ENCODE peak calls at places on chromosomes 1 and 21, in four cellular contexts. L, U, H and Z are unnamed samples.

GRCh38 chr1:92797297-92797696 is 12.4 kb upstream of the EVI5 start:
- DNase-seq in L (no peak), H (no peak), U (no peak), Z (no peak)

GRCh38 chr21:41316641-41317392 is at the start of gene FAM3B:
- DNase-seq in U (no peak), L (no peak), H (peak; percentile 63), Z (peak; percentile 34)

GRCh38 chr1:176205322-176205914 is 1.7 kb downstream of the COP1 start:
- DNase-seq in H (no peak), U (no peak), L (no peak), Z (no peak)

GRCh38 chr1:233005703-233006102 is 55.3 kb downstream of the NTPCR start:
- DNase-seq in U (no peak), L (no peak), H (no peak), Z (no peak)

GRCh38 chr1:99643021-99643779 is 2.7 kb upstream of the PALMD start:
- DNase-seq in U (no peak), H (no peak), L (no peak), Z (no peak)

GRCh38 chr1:111795401-111795800 is 39.7 kb downstream of the DDX20 start:
- DNase-seq in L (no peak), U (no peak), H (no peak), Z (no peak)

GRCh38 chr1:79497193-79497773 is 490.8 kb upstream of the ADGRL4 start:
- DNase-seq in H (no peak), U (peak; percentile 8), L (no peak), Z (no peak)

GRCh38 chr1:14259191-14259757 is 339.2 kb upstream of the KAZN start:
- DNase-seq in U (no peak), L (no peak), H (peak; percentile 26), Z (peak; percentile 59)

GRCh38 chr1:23979387-23980005 is 631 bp downstream of the SRSF10 start:
- DNase-seq in U (no peak), H (no peak), L (no peak), Z (no peak)

GRCh38 chr1:237879195-237879594 is 11.5 kb downstream of the ZP4 start:
- DNase-seq in L (no peak), H (no peak), U (peak; percentile 24), Z (no peak)

GRCh38 chr1:36771222-36771621 is 263.1 kb downstream of the GRIK3 start:
- DNase-seq in L (no peak), H (no peak), U (no peak), Z (no peak)

GRCh38 chr21:33931799-33932390 is 16.3 kb upstream of the ATP5PO start:
- DNase-seq in H (no peak), U (no peak), L (no peak), Z (no peak)

GRCh38 chr1:62487956-62488355 is 51.1 kb downstream of the USP1 start:
- DNase-seq in U (no peak), L (no peak), H (no peak), Z (no peak)

GRCh38 chr1:206634365-206635079 is 814 bp upstream of the DYRK3 start:
- DNase-seq in H (peak; percentile 95), U (peak; percentile 72), L (peak; percentile 72), Z (peak; percentile 93)

GRCh38 chr1:219264557-219264956 is 90.9 kb downstream of the LYPLAL1 start:
- DNase-seq in H (no peak), U (no peak), L (no peak), Z (no peak)

GRCh38 chr1:187655163-187655562 is 826.4 kb downstream of the PLA2G4A start:
- DNase-seq in H (no peak), U (no peak), L (no peak), Z (no peak)

GRCh38 chr1:222555992-222556615 is 8.2 kb upstream of the HHIPL2 start:
- DNase-seq in L (no peak), U (no peak), H (no peak), Z (no peak)

GRCh38 chr1:222618001-222618879 is at the start of gene MIA3:
- DNase-seq in U (peak; percentile 74), H (peak; percentile 79), L (peak; percentile 37), Z (peak; percentile 78)

GRCh38 chr1:198186916-198187580 is 30.2 kb downstream of the NEK7 start:
- DNase-seq in U (no peak), L (no peak), H (no peak), Z (no peak)

GRCh38 chr1:112264553-112264952 is 131.5 kb upstream of the CTTNBP2NL start:
- DNase-seq in H (no peak), L (no peak), U (no peak), Z (no peak)

GRCh38 chr21:33496345-33496744 is 4.8 kb upstream of the DNAJC28 start:
- DNase-seq in H (no peak), L (no peak), U (no peak), Z (no peak)

GRCh38 chr1:13535227-13535626 is 21.4 kb upstream of the LRRC38 start:
- DNase-seq in U (no peak), L (no peak), H (no peak), Z (no peak)

GRCh38 chr1:212465311-212465710 is 32.6 kb downstream of the NENF start:
- DNase-seq in H (no peak), L (no peak), U (no peak), Z (no peak)

GRCh38 chr1:164841723-164842465 is 282.9 kb downstream of the PBX1 start:
- DNase-seq in L (no peak), U (no peak), H (no peak), Z (no peak)

GRCh38 chr1:162629651-162630050 is 2.6 kb upstream of the DDR2 start:
- DNase-seq in U (no peak), H (no peak), L (no peak), Z (no peak)

GRCh38 chr1:87224209-87224608 is 104.5 kb upstream of the LMO4 start:
- DNase-seq in U (peak; percentile 3), L (no peak), H (no peak), Z (no peak)

GRCh38 chr21:42102946-42103345 is 31.8 kb downstream of the UMODL1 start:
- DNase-seq in U (no peak), H (no peak), L (no peak), Z (no peak)

GRCh38 chr21:39189857-39190604 is 6.8 kb upstream of the PSMG1 start:
- DNase-seq in L (no peak), H (no peak), U (no peak), Z (no peak)

GRCh38 chr1:183025782-183026774 is 2.9 kb downstream of the LAMC1 start:
- DNase-seq in L (no peak), U (no peak), H (no peak), Z (no peak)

GRCh38 chr1:22709891-22710687 is 550 bp upstream of the EPHB2 start:
- DNase-seq in U (peak; percentile 36), H (peak; percentile 61), L (no peak), Z (no peak)

GRCh38 chr1:11611928-11612327 is 42.3 kb downstream of the FBXO2 start:
- DNase-seq in H (no peak), L (no peak), U (no peak), Z (no peak)

GRCh38 chr21:23936224-23936623 is 1671.1 kb downstream of the MRPL39 start:
- DNase-seq in U (no peak), L (no peak), H (no peak), Z (no peak)

GRCh38 chr1:17094664-17095063 is 24.6 kb downstream of the PADI2 start:
- DNase-seq in H (no peak), U (no peak), L (no peak), Z (no peak)
- H3K27ac ChIP-seq in H (no peak overlapping the region), U (no peak overlapping the region), L (no peak overlapping the region), Z (no peak overlapping the region)

DNA sequence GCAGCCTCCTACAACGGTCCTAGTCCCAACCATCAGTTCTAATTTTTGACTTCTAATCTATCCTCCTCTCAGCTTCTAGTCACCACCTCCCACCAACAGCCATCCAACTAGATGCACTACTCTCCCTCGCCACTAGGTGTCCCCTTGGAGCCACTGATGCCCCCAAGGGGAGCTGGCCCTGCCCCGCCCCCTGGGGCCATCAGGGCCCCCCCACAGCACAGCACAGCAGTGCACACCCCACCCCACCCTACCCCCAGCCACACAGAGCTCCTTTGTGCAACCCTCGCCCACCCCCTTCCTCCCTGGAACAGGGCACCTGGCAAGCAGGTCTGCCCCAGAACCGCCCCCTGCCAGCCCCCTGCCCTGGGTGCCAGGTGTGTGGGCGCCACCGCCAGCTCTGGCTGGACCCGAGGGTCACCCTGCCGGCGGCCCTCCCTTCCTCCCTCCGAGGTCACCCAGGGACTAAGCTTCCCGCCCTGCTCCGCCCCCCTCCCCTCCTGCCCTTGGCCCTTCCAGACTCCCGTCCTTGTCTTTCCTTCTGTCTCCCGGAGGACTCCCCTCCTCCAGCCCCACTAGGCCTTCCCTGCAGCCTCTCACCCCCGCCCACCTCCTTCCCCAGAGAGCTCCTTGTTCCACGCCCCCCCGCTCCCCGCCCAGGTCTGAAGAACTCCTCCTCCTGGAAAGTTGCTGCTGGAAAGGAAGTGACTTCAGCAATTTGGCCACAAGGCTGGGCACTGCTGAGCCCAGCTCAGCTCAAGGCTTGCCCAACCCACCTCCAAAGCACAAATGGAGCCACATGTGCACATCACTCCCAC is 47.0 kb downstream of the AHDC1 start:
- DNase-seq in H (peak; percentile 98), L (peak; percentile 58), U (peak; percentile 91), Z (peak; percentile 95)
- H3K27ac ChIP-seq in H (peak overlapping the region; percentile 82), L (peak overlapping the region; percentile 25), U (peak overlapping the region; percentile 89), Z (peak overlapping the region; percentile 86)

GRCh38 chr21:45036630-45037029 is 37.8 kb upstream of the ADARB1 start:
- DNase-seq in U (no peak), H (no peak), L (no peak), Z (no peak)

GRCh38 chr21:45032977-45033705 is 41.2 kb upstream of the ADARB1 start:
- DNase-seq in H (no peak), L (no peak), U (no peak), Z (no peak)

GRCh38 chr21:45035477-45035848 is 38.9 kb upstream of the ADARB1 start:
- DNase-seq in L (no peak), U (no peak), H (no peak), Z (no peak)

GRCh38 chr21:45033791-45034555 is 40.4 kb upstream of the ADARB1 start:
- DNase-seq in H (no peak), U (no peak), L (no peak), Z (no peak)

GRCh38 chr21:45034556-45035476 is 39.6 kb upstream of the ADARB1 start:
- DNase-seq in L (no peak), U (no peak), H (no peak), Z (no peak)
- H3K27ac ChIP-seq in L (no peak overlapping the region), U (no peak overlapping the region), H (peak overlapping the region; percentile 10), Z (peak overlapping the region; percentile 82)

DNA sequence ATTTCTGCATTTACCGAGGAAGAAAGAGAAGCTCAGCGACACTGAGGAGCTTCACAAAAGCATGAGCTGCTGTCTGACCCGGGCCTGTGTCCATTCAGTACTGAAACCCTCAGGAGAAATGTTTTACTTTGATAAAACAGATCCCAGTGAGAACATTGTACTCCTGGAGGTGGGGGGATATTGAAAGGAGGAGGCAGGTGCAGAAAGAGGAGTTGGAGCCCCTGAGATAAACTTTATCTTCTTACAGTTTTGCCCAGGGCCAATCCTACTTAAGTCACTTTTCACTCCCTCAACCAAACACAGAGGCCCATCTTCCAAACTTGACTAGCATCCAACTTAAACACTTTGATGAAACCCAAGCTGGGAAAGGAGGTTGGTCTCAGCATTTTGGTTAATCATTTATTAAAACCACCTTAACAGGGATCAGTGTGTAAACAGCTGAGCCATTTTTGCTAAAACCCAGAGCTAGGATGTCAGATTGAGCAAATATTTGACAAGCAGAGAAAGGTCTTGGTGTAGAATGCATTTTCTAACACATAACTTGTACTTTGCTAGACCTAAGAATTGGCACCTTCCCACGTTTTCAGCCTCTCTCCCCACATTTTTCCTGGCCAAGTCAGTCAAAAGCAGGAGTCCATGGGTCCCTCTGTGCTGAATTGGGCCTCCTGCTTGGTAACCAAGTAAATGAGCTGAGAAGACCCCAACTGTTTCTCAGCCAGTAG is 32.5 kb upstream of the SARS1 start:
- DNase-seq in U (peak; percentile 69), L (no peak), H (no peak), Z (no peak)
- H3K27ac ChIP-seq in U (peak overlapping the region; percentile 72), L (peak overlapping the region; percentile 6), H (peak overlapping the region; percentile 53), Z (peak overlapping the region; percentile 77)